ENCODE peak calls at places on chromosomes 3 and 15, in nine cellular contexts. T is iris pigment epithelial cell; P is posterior vena cava; V is NCI-H1105 treated with DMSO at 0.1 percent for 48 hours; K is activated T-cell treated with anti-CD3 and anti-CD28 coated beads, Interleukin-2, amount 50 U/mL, for 24 hours; F is bronchial epithelial cell; A is activated CD4-positive, alpha-beta T cell treated with anti-CD3 and anti-CD28 coated beads, Interleukin-2, amount 10 ng/mL, durations not matched to agents 7 days and 5 days; O is A549; R is left ventricle myocardium inferior. H is an unnamed sample.
A peak's percentile ranks its signal among the peaks of the same experiment; 100 is the strongest.

GRCh38 chr3:377158-377561 is 180.6 kb downstream of the CHL1 start:
- DNase-seq in K (no peak), R (no peak), T (peak; percentile 47), O (peak; percentile 50), A (no peak), F (peak; percentile 86), P (no peak), V (peak; percentile 66), H (no peak)

GRCh38 chr15:48992545-48992944 is 28.8 kb upstream of the SHC4 start:
- DNase-seq in A (no peak), K (no peak), R (no peak), F (no peak), T (no peak), V (no peak), P (no peak), O (no peak), H (no peak)

GRCh38 chr3:49636883-49637609 is 37.1 kb upstream of the APEH start:
- DNase-seq in O (no peak), V (no peak), A (no peak), P (no peak), R (no peak), T (no peak), F (peak; percentile 91), K (no peak), H (no peak)

GRCh38 chr3:10467204-10467603 is 38.2 kb downstream of the ATP2B2 start:
- DNase-seq in P (no peak), K (no peak), R (no peak), O (no peak), V (no peak), A (no peak), F (no peak), T (no peak), H (no peak)

GRCh38 chr15:27412413-27412812 is 441.4 kb downstream of the GABRG3 start:
- DNase-seq in K (no peak), R (no peak), T (no peak), O (peak; percentile 20), F (no peak), P (no peak), A (no peak), V (no peak), H (no peak)

GRCh38 chr3:57160046-57160730 is 5.0 kb downstream of the IL17RD start:
- DNase-seq in R (peak; percentile 64), F (no peak), P (no peak), A (no peak), O (no peak), V (no peak), T (no peak), K (no peak), H (peak; percentile 21)

GRCh38 chr15:33160581-33161165 is 33.8 kb downstream of the FMN1 start:
- DNase-seq in O (no peak), P (no peak), K (no peak), R (no peak), F (no peak), V (no peak), A (no peak), T (no peak), H (no peak)

GRCh38 chr15:74383695-74384565 is 16.5 kb upstream of the CYP11A1 start:
- DNase-seq in R (no peak), O (peak; percentile 33), V (no peak), K (peak; percentile 84), P (no peak), F (peak; percentile 99), A (peak; percentile 55), T (peak; percentile 71), H (no peak)

GRCh38 chr3:45225465-45226205 is 452 bp downstream of the TMEM158 start:
- DNase-seq in O (peak; percentile 6), T (peak; percentile 46), V (peak; percentile 7), K (peak; percentile 65), R (peak; percentile 17), P (no peak), F (no peak), A (peak; percentile 44), H (peak; percentile 18)

GRCh38 chr3:198071602-198072285 is 111.7 kb downstream of the LMLN start:
- DNase-seq in A (peak; percentile 55), F (peak; percentile 100), T (peak; percentile 95), V (no peak), O (peak; percentile 73), K (peak; percentile 62), P (no peak), R (no peak), H (no peak)

GRCh38 chr3:46349484-46350261 is 4.2 kb upstream of the CCR2 start:
- DNase-seq in V (no peak), T (no peak), O (no peak), R (no peak), P (no peak), A (peak; percentile 52), F (no peak), K (no peak), H (no peak)

GRCh38 chr15:63481105-63481810 is 23.1 kb upstream of the USP3 start:
- DNase-seq in K (peak; percentile 36), R (no peak), O (peak; percentile 57), A (no peak), F (peak; percentile 85), V (no peak), T (no peak), P (no peak), H (no peak)

GRCh38 chr3:67059443-67059842 is 61.3 kb downstream of the KBTBD8 start:
- DNase-seq in O (no peak), A (no peak), T (no peak), F (no peak), K (no peak), V (no peak), P (no peak), R (no peak), H (no peak)

GRCh38 chr3:141039573-141039972 is 11.6 kb upstream of the SPSB4 start:
- DNase-seq in A (no peak), K (no peak), O (no peak), T (no peak), F (peak; percentile 31), R (no peak), V (no peak), P (no peak), H (no peak)

GRCh38 chr3:105611304-105612192 is 244.8 kb downstream of the ALCAM start:
- DNase-seq in P (no peak), A (no peak), T (no peak), K (no peak), V (peak; percentile 7), O (no peak), R (no peak), F (peak; percentile 87), H (no peak)

GRCh38 chr3:126135056-126135397 is 45.4 kb downstream of the ALDH1L1 start:
- DNase-seq in K (no peak), F (no peak), O (no peak), A (no peak), T (no peak), P (no peak), R (no peak), V (no peak), H (peak; percentile 6)

GRCh38 chr3:62318752-62319569 is 54.4 kb downstream of the FEZF2 start:
- DNase-seq in V (no peak), A (peak; percentile 73), K (peak; percentile 81), R (peak; percentile 81), O (peak; percentile 85), T (peak; percentile 86), F (peak; percentile 69), P (peak; percentile 96), H (peak; percentile 88)

GRCh38 chr3:107884719-107885460 is 205.9 kb downstream of the CD47 start:
- DNase-seq in T (peak; percentile 34), F (peak; percentile 52), P (no peak), R (no peak), O (no peak), A (no peak), V (no peak), K (no peak), H (no peak)

GRCh38 chr3:11154036-11154952 is at the start of gene HRH1:
- DNase-seq in F (no peak), A (no peak), R (peak; percentile 35), K (no peak), V (peak; percentile 8), P (no peak), O (peak; percentile 31), T (peak; percentile 28), H (no peak)

GRCh38 chr3:14377838-14378169 is 24.6 kb upstream of the SLC6A6 start:
- DNase-seq in K (peak; percentile 34), F (no peak), O (no peak), A (peak; percentile 45), P (no peak), V (no peak), T (no peak), R (no peak), H (no peak)

GRCh38 chr3:72079369-72079872 is 294.5 kb upstream of the PROK2 start:
- DNase-seq in A (no peak), F (no peak), O (no peak), K (no peak), R (no peak), P (no peak), V (no peak), T (no peak), H (no peak)

GRCh38 chr3:133418361-133418760 is 18.5 kb downstream of the BFSP2 start:
- DNase-seq in R (no peak), T (no peak), F (no peak), A (no peak), K (no peak), O (no peak), P (no peak), V (no peak), H (no peak)

GRCh38 chr3:187169231-187169960 is 27.9 kb upstream of the RTP1 start:
- DNase-seq in A (no peak), V (no peak), F (peak; percentile 28), K (no peak), R (no peak), T (peak; percentile 90), P (no peak), O (no peak), H (no peak)

GRCh38 chr3:15241341-15241740 is 35.3 kb downstream of the CAPN7 start:
- DNase-seq in T (no peak), P (no peak), A (peak; percentile 60), F (peak; percentile 24), V (no peak), O (peak; percentile 32), R (no peak), K (no peak), H (no peak)

GRCh38 chr15:63185206-63185605 is 4.2 kb upstream of the RAB8B start:
- DNase-seq in F (no peak), V (peak; percentile 24), K (no peak), P (no peak), A (no peak), T (no peak), R (no peak), O (no peak), H (no peak)

GRCh38 chr3:194632211-194632982 is 822 bp downstream of the TMEM44 start:
- DNase-seq in T (no peak), A (no peak), F (peak; percentile 19), R (peak; percentile 49), V (no peak), P (peak; percentile 72), K (no peak), O (no peak), H (peak; percentile 44)

GRCh38 chr3:49362579-49362978 is 4.4 kb upstream of the GPX1 start:
- DNase-seq in F (no peak), K (no peak), A (no peak), T (peak; percentile 61), P (no peak), V (no peak), R (no peak), O (no peak), H (no peak)

GRCh38 chr3:188220988-188221818 is 67.2 kb downstream of the LPP start:
- DNase-seq in F (peak; percentile 15), R (no peak), P (peak; percentile 87), T (peak; percentile 83), A (no peak), O (no peak), K (no peak), V (no peak), H (peak; percentile 72)

GRCh38 chr3:6088433-6088832 is 772.5 kb upstream of the GRM7 start:
- DNase-seq in T (no peak), P (no peak), V (no peak), K (no peak), A (no peak), O (no peak), R (no peak), F (no peak), H (no peak)

GRCh38 chr3:85254738-85255137 is 295.9 kb downstream of the CADM2 start:
- DNase-seq in F (no peak), K (no peak), V (no peak), O (no peak), R (no peak), A (no peak), P (no peak), T (no peak), H (no peak)

GRCh38 chr3:51401639-51402166 is 10.6 kb downstream of the RBM15B start:
- DNase-seq in K (no peak), P (no peak), T (no peak), F (no peak), A (no peak), R (no peak), O (no peak), V (no peak), H (peak; percentile 29)

H was measured in adrenal gland.